ENCODE peak calls at places on chromosomes 12 and 14, in eight cellular contexts. L is ACHN; J is T1000; M is AG04450; Y is stimulated activated CD8-positive, alpha-beta memory T cell treated with anti-CD3 and anti-CD28 coated beads, Interleukin-15, amount 100 ng/mL, for 48 hours; T is KBM-7; H is neuronal stem cell; Z is amniotic stem cell. X is an unnamed sample.

GRCh38 chr12:125983784-125984510 is 918.7 kb downstream of the AACS start:
- DNase-seq in L (no peak), J (no peak), M (no peak), Y (no peak), T (no peak), H (peak), Z (no peak), X (no peak)

GRCh38 chr14:59320771-59321170 is 132.3 kb downstream of the DAAM1 start:
- DNase-seq in L (no peak), J (no peak), M (no peak), Y (no peak), T (no peak), H (no peak), Z (no peak), X (no peak)

GRCh38 chr14:91232052-91232451 is 12.5 kb downstream of the GPR68 start:
- DNase-seq in L (no peak), J (no peak), M (no peak), Y (no peak), T (no peak), H (no peak), Z (no peak), X (no peak)

GRCh38 chr12:93982847-93983315 is 165.5 kb upstream of the PLXNC1 start:
- DNase-seq in L (no peak), J (no peak), M (peak), Y (peak), T (peak), H (no peak), Z (peak), X (peak)

GRCh38 chr12:67512061-67512460 is 136.5 kb upstream of the DYRK2 start:
- DNase-seq in L (no peak), J (no peak), M (no peak), Y (no peak), T (no peak), H (no peak), Z (no peak), X (no peak)

GRCh38 chr14:31075144-31075543 is 49.0 kb upstream of the STRN3 start:
- DNase-seq in L (no peak), J (no peak), M (no peak), Y (no peak), T (no peak), H (no peak), Z (no peak), X (no peak)

GRCh38 chr14:76768201-76768656 is 7.0 kb downstream of the VASH1 start:
- DNase-seq in L (no peak), J (no peak), M (no peak), Y (peak), T (peak), H (no peak), Z (no peak), X (no peak)

GRCh38 chr14:23364164-23364571 is 804 bp downstream of the EFS start:
- DNase-seq in L (no peak), J (peak), M (no peak), Y (no peak), T (no peak), H (peak), Z (no peak), X (no peak)

GRCh38 chr14:102262894-102263462 is 42.0 kb downstream of the MOK start:
- DNase-seq in L (no peak), J (peak), M (no peak), Y (no peak), T (peak), H (peak), Z (no peak), X (no peak)

GRCh38 chr12:55057466-55057865 is 37.7 kb downstream of the NEUROD4 start:
- DNase-seq in L (no peak), J (no peak), M (no peak), Y (no peak), T (no peak), H (no peak), Z (no peak), X (no peak)

GRCh38 chr12:115351513-115352077 is 667.6 kb upstream of the TBX3 start:
- DNase-seq in L (no peak), J (no peak), M (no peak), Y (no peak), T (no peak), H (no peak), Z (no peak), X (no peak)

GRCh38 chr14:56135001-56135400 is 16.8 kb downstream of the PELI2 start:
- DNase-seq in L (no peak), J (no peak), M (no peak), Y (no peak), T (no peak), H (no peak), Z (no peak), X (no peak)

GRCh38 chr12:1984759-1985158 is 19.5 kb downstream of the DCP1B start:
- DNase-seq in L (no peak), J (no peak), M (no peak), Y (no peak), T (no peak), H (no peak), Z (no peak), X (no peak)